ENCODE peak calls at places on chromosomes 12 and 14, in seven cellular contexts. E is IMR-90, B is fibroblast of pulmonary artery, C is foreskin keratinocyte, F is foreskin fibroblast, Y is psoas muscle, T is stomach. G is an unnamed sample.

GRCh38 chr14:53630336-53630735 is 326.3 kb downstream of the BMP4 start:
- DNase-seq in C (no peak), E (no peak), B (no peak), Y (no peak), F (no peak), T (no peak), G (no peak)

GRCh38 chr12:19841451-19841850 is 402.2 kb downstream of the AEBP2 start:
- DNase-seq in E (no peak), B (no peak), F (no peak), T (no peak), Y (no peak), C (peak; percentile 14), G (no peak)

GRCh38 chr12:1859643-1860042 is 39.3 kb downstream of the LRTM2 start:
- DNase-seq in B (no peak), E (peak; percentile 40), Y (no peak), T (no peak), F (peak; percentile 47), C (peak; percentile 17), G (no peak)

GRCh38 chr12:52806821-52807543 is 6.9 kb downstream of the KRT4 start:
- DNase-seq in E (no peak), C (no peak), F (no peak), Y (no peak), B (no peak), T (no peak), G (no peak)

GRCh38 chr14:89921896-89922548 is 32.5 kb downstream of the EFCAB11 start:
- DNase-seq in B (peak; percentile 89), E (peak; percentile 87), Y (no peak), T (no peak), F (peak; percentile 81), C (peak; percentile 94), G (no peak)

GRCh38 chr12:13074396-13075113 is 28.9 kb downstream of the GSG1 start:
- DNase-seq in C (peak; percentile 49), E (peak; percentile 40), B (no peak), T (no peak), Y (no peak), F (peak; percentile 48), G (no peak)

GRCh38 chr14:57508756-57509155 is 15.1 kb upstream of the CCDC198 start:
- DNase-seq in C (no peak), Y (no peak), T (no peak), F (no peak), E (no peak), B (no peak), G (no peak)

GRCh38 chr14:102951799-102952198 is 29.3 kb downstream of the AMN start:
- DNase-seq in Y (no peak), C (no peak), B (no peak), E (peak; percentile 74), F (no peak), T (no peak), G (no peak)

GRCh38 chr12:108641446-108642268 is 8.0 kb upstream of the SELPLG start:
- DNase-seq in C (no peak), F (no peak), E (no peak), Y (no peak), B (no peak), T (no peak), G (no peak)

GRCh38 chr14:21024668-21025373 is at the start of gene NDRG2:
- DNase-seq in F (peak; percentile 29), C (no peak), Y (peak; percentile 87), B (peak; percentile 40), E (no peak), T (peak; percentile 90), G (peak; percentile 82)

GRCh38 chr14:24804813-24805212 is 170.8 kb upstream of the GZMB start:
- DNase-seq in Y (no peak), T (no peak), E (no peak), C (no peak), F (no peak), B (no peak), G (no peak)

GRCh38 chr14:95341115-95341514 is 21.4 kb upstream of the CLMN start:
- DNase-seq in C (no peak), B (no peak), T (no peak), E (no peak), F (no peak), Y (no peak), G (no peak)

GRCh38 chr12:58416211-58416610 is 474.8 kb downstream of the ATP23 start:
- DNase-seq in C (peak; percentile 67), B (peak; percentile 71), T (no peak), F (peak; percentile 90), E (peak; percentile 88), Y (no peak), G (no peak)
- TF ChIP-seq CTCF in C (peak; percentile 60), B (peak; percentile 28), T (no peak), F (peak; percentile 27), E (peak; percentile 61), Y (no peak), G (no peak)

DNA sequence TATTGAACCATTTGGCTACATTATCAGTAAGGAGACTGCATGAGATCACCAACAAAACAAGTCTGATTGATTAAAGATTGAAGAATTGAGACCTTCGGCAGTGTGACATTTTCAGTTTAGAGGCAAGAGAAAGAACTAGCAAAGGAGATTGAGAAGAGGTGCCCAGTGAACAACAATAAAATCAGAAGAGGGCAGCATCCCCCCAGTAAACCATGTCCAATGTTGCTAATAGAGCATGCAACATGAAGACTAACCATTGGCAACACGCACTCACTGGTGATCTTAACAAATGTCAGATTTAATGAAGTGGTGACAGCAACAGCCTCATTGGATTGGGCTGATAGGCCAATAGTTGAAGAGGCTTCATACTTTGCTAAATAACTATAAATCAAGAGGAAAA is 20.7 kb upstream of the TAS2R14 start:
- DNase-seq in Y (no peak), T (no peak), B (peak; percentile 40), C (no peak), E (no peak), F (peak; percentile 17), G (no peak)
- TF ChIP-seq CTCF in Y (no peak), T (no peak), B (no peak), C (peak; percentile 8), E (no peak), F (no peak), G (no peak)

DNA sequence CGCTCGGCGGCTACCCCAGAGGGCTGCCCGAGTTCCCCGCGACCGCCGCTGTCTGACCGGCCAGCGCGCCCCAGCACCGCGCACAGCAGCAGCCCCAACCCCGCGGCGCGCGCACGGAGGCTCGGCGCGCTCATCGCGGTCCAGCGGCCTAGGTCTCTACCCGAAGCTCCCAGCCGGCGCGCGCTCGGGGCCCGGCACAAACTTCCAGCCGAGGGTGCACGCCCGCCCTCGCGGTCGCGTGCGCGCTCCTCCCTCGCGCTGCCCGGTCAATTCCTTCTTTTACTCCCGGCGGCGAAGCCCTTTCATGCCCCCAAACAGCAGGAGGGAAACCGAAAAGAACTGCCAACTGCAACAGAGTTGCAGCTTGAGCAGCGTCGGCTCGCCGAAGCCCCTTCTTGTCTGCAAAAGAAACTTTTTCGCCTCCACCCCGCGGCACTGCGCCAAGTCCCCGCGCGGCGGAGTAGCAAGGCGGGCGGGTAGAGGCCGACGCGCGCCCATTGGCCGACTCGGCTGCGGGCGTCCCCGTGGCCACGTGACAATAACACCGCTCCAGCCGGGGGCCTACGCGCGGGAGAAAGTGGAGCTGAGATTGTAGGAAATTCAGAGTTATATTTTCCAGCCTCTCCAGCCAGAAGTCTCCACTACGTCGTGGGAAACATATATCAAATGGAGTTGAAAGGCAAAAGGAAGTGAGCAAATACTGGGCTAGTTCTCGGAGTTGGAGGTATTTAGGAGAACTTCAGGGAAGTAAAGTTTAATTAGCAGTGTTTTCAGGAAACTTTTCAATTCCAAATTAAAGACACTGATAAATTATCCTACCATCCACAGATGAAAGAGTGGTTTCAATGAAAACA is at the start of gene LRIG3:
- DNase-seq in C (peak; percentile 86), B (peak; percentile 92), F (peak; percentile 96), T (peak; percentile 91), E (peak; percentile 89), Y (peak; percentile 91), G (peak; percentile 76)
- TF ChIP-seq CTCF in C (peak; percentile 22), B (no peak), F (no peak), T (no peak), E (peak; percentile 1), Y (no peak), G (no peak)

GRCh38 chr14:105207460-105207901 is 26.4 kb upstream of the NUDT14 start:
- DNase-seq in B (no peak), F (peak; percentile 24), T (no peak), E (no peak), C (no peak), Y (no peak), G (no peak)
- TF ChIP-seq CTCF in B (no peak), F (no peak), T (no peak), E (no peak), C (no peak), Y (no peak), G (no peak)

GRCh38 chr14:88233915-88234314 is 89.2 kb downstream of the KCNK10 start:
- DNase-seq in T (no peak), C (no peak), E (no peak), Y (no peak), B (peak; percentile 9), F (no peak), G (no peak)
- TF ChIP-seq CTCF in T (no peak), C (peak; percentile 31), E (peak; percentile 24), Y (no peak), B (peak; percentile 19), F (no peak), G (peak; percentile 37)

DNA sequence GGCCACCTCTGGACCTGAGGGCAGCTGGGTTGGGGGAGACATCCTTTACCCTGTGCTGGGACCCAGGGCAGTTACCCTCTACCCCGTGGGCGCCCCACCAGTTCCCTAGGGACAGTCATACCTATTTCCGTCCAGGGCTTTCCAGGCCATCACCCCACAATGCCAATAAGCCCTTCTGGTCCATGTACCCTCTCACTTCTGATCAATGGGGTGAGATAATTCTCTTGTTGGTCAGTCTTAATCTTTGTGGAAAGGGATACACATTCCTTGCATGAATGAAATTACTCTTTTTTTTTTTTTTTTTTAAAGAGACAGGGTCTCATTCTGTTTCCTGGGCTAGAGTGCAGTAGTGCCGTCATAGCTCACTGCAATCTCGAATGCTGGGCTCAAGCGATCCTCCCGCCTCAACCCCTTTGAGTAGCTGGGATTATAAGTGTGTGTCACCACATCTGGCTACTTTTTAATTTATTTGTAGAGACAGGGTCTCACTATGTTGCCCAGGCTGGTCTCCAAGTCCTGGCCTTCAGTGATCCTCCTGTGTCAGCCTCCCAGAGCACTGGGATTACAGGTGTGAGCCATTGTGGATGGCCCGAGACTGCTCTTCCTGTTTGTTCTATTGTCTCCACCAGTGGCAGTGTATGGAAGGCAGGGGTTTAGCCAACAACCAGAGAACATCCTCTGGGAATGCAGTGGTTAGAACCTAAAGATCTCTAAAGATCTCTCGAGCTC is 46.3 kb upstream of the STON2 start:
- DNase-seq in T (no peak), F (no peak), Y (no peak), B (no peak), C (no peak), E (no peak), G (no peak)
- TF ChIP-seq CTCF in T (no peak), F (no peak), Y (no peak), B (no peak), C (no peak), E (no peak), G (no peak)

GRCh38 chr14:28142400-28143015 is 624.1 kb upstream of the FOXG1 start:
- DNase-seq in T (no peak), F (peak; percentile 1), Y (no peak), C (peak; percentile 29), B (peak; percentile 55), E (no peak), G (no peak)
- TF ChIP-seq CTCF in T (no peak), F (no peak), Y (no peak), C (peak; percentile 59), B (peak; percentile 60), E (no peak), G (no peak)

GRCh38 chr14:94307410-94307992 is 14.4 kb upstream of the SERPINA10 start:
- DNase-seq in E (no peak), Y (no peak), C (no peak), F (peak; percentile 49), B (peak; percentile 11), T (no peak), G (no peak)
- TF ChIP-seq CTCF in E (peak; percentile 12), Y (no peak), C (peak; percentile 69), F (no peak), B (peak; percentile 6), T (no peak), G (no peak)